ENCODE peak calls at places on chromosome 16, in five cellular contexts. T, P, E, N and J are unnamed samples.

GRCh38 chr16:76157629-76158028 is 119.6 kb upstream of the CNTNAP4 start:
- DNase-seq in T (no peak), P (no peak), E (no peak), N (no peak), J (no peak)

GRCh38 chr16:74186589-74186988 is 110.0 kb upstream of the PSMD7 start:
- DNase-seq in T (no peak), P (no peak), E (no peak), N (no peak), J (peak)

GRCh38 chr16:89152831-89153700 is 18.5 kb upstream of the CDH15 start:
- DNase-seq in T (no peak), P (no peak), E (no peak), N (no peak), J (no peak)

GRCh38 chr16:1163567-1164055 is 10.7 kb downstream of the CACNA1H start:
- DNase-seq in T (no peak), P (peak), E (peak), N (peak), J (no peak)

GRCh38 chr16:79972053-79972704 is 371.6 kb upstream of the MAF start:
- DNase-seq in T (no peak), P (no peak), E (no peak), N (peak), J (no peak)

GRCh38 chr16:69309316-69309715 is 1.8 kb upstream of the VPS4A start:
- DNase-seq in T (no peak), P (no peak), E (no peak), N (no peak), J (no peak)

GRCh38 chr16:79573881-79574280 is 26.7 kb downstream of the MAF start:
- DNase-seq in T (no peak), P (no peak), E (no peak), N (no peak), J (no peak)

GRCh38 chr16:75948441-75948840 is 222.2 kb upstream of the CPHXL start:
- DNase-seq in T (no peak), P (no peak), E (no peak), N (no peak), J (no peak)

GRCh38 chr16:12228607-12229499 is 252.3 kb downstream of the SNX29 start:
- DNase-seq in T (peak), P (peak), E (peak), N (peak), J (peak)

GRCh38 chr16:35746281-35746962 is 2287.0 kb downstream of the TP53TG3F start:
- DNase-seq in T (no peak), P (no peak), E (no peak), N (no peak), J (no peak)

GRCh38 chr16:69567031-69567680 is 1.4 kb downstream of the NFAT5 start:
- DNase-seq in T (no peak), P (peak), E (peak), N (peak), J (no peak)

GRCh38 chr16:9055661-9056060 is 35.8 kb upstream of the HAPSTR1 start:
- DNase-seq in T (no peak), P (peak), E (peak), N (peak), J (no peak)
- TF ChIP-seq CTCF in T (no peak), P (no peak), E (no peak), N (no peak), J (no peak)

DNA sequence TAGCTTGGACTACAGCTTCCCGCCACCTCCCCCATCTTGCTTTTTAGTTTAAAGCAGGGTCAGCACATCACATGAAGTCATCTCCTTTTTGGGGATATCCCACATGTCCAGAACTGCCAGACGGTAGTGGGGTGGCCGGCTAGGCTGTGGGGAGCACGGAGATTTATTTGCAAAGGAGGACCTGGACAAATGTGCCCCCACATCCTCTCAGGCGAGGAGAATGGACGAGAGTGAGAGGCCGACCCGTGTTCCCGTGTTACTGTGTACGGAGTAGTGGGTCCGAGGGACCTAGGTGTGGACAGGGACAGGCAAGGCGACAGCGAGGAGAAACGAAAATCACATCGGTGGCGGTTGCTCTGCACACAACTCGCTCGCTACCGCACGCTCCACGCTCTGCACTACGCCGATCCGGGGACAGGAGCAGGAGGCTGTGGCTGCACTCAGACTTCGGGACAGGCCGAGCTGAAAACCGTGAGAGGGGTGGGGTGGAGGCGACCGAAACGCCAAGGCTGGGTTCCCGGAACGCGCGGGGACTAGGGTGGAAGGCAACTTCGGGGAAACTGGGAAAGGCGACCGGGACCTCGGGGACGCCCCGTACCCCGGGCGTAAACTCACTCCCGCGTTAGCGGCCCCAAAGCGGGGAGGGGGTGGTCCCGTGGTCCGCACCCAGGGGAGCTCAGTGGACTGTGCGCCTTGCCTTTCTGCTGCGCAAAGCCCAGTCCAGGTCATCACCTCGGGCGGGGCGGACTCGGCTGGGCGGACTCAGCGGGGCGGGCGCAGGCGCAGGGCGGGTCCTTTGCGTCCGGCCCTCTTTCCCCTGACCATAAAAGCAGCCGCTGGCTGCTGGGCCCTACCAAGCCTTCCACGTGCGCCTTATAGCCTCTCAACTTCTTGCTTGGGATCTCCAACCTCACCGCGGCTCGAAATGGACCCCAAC is at the start of gene MT1A:
- DNase-seq in T (peak), P (peak), E (no peak), N (peak), J (no peak)
- H3K4me3 ChIP-seq in T (peak), P (peak), E (peak), N (peak), J (peak)

GRCh38 chr16:78249056-78249455 is 149.6 kb downstream of the WWOX start:
- DNase-seq in T (no peak), P (no peak), E (no peak), N (no peak), J (no peak)
- TF ChIP-seq CTCF in T (no peak), P (no peak), E (no peak), N (no peak), J (no peak)

DNA sequence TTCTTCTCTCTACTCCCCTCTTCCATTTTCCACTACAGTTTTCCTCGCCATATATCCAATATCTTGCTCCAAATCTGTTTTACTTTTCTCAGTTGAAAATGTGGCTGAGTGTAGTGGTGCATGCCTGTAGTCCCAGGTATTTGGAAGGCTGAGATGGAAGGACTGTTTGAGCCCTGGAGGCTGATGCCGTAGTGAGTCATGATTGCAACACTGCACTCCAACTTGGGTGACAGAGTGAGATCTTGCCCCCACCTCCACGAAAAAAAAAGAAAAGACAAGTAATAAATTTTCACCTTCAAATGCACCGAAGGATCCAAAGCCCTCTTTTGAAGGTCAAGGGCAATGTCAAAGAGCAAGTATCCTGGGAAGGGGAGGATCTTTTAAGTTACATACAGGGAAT is 592.3 kb downstream of the TMEM114 start:
- DNase-seq in T (no peak), P (no peak), E (no peak), N (no peak), J (no peak)
- H3K4me3 ChIP-seq in T (no peak), P (no peak), E (no peak), N (no peak), J (no peak)

DNA sequence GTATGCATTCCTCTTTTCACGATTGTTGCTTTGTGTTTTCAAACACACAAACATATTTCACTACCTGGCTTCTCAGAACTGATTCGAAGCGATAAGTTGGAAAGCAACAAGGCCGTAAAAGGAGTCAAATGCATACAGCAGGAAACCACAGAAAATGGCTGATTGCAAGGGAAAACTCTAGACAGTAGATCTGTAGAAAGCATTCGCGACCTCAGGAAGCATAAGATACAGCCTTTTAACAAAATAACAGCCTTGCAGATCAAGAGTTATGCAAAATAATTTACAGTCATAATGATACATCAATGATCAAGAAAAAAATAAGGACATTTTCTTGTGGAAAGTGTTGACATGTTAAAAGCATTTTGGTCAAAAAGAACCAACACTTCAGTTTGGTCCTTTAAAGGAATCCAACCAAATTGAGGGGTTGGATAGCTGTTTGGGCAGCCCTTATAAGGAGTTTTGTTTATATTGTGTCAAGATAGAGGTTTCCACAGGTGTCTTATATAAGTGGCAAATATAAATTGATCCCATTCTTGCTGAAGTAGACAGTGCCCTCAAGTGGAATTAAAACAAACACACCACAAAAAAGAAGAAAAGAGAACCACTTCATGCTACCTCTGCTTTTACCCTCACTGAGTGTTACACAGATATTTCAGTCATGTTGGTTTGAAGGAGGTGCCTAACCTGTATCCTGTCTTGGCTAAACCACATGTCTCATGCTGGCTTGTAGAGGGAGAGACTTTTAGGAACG is 5.5 kb downstream of the CYLD start:
- DNase-seq in T (peak), P (peak), E (no peak), N (peak), J (no peak)
- TF ChIP-seq CTCF in T (peak), P (no peak), E (no peak), N (peak), J (peak)

GRCh38 chr16:2425825-2426430 is 3.3 kb upstream of the CCNF start:
- DNase-seq in T (no peak), P (no peak), E (no peak), N (no peak), J (no peak)
- H3K4me3 ChIP-seq in T (no peak), P (no peak), E (no peak), N (no peak), J (no peak)

DNA sequence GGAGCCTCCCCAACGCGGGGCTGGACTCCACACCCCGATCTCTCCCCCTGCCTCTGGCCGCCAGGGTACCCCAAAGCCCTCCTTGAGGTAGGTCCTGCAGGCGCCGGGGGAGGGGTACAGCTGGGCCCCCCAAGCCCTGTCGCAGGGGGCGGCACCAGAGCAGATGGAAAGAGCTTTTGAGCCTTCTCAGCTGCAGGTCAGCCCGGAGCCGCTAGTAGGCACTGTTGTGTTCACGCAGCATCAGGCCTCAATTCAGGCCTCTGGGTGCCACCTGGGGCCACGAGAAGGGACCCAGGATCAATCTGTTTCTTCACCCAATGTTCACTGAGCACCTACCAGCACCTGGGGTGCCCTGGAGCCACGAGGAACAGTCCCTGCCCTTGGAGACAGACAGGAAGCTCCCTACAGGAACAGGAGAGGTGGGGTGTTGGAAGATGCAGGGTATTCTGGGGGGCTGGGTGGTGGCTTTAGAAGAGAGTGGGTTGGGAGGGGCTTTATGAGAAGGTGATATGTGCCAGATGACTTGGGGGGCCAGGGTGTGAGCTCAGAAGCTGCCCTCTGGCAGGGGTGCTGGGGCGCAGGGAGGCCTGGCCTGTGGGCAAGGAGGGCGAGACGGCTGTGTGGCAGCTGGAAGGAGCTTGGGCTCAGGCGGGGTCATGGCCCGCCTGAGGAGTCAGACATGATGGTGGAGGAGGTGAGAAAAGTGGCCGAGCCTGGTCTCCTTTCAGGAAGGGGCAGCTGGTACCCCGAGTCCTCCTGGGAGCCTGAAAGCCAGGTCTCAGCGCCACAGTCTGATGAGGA is 122.0 kb upstream of the GSE1 start:
- DNase-seq in T (no peak), P (no peak), E (no peak), N (no peak), J (no peak)
- TF ChIP-seq CTCF in T (peak), P (peak), E (peak), N (peak), J (no peak)

DNA sequence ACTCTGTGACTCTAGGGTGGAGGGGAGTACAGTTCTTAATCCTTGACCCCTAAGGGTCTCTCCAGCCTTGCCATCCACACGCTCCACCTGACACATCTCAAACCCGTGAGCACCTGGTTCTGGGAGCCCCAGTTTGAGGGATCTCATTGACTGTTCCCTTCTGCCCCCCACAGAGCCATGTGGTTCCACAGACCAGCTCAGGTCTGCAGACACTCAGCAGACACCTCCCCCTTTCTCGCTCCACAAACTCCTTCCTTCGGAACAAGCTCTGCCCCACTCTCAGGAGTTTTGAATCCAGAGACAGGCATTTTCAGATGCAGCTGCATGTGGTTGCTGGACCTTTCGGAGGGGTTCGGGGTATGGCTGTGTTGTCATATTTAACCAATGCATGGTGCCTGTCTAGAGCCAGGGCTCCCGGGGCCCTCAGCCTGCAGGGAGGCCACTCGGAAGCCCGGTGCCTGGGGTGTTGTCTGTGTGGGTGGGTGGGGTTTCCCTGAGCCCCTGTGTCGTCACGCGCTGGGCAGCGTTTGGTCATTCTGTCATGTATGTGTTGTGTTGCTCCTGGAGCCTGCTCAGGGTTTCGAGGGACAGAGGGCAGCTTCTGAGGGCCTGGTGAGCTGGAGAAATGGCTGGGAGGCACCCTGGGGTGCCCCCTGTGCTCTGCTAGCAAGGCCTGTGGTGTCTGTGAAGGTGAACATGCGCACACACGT is 99.2 kb upstream of the PLCG2 start:
- DNase-seq in T (no peak), P (no peak), E (no peak), N (no peak), J (no peak)
- H3K4me3 ChIP-seq in T (no peak), P (no peak), E (no peak), N (no peak), J (no peak)

GRCh38 chr16:48903054-48903453 is 293.1 kb upstream of the N4BP1 start:
- DNase-seq in T (no peak), P (no peak), E (no peak), N (no peak), J (no peak)

GRCh38 chr16:48904333-48904732 is 294.4 kb upstream of the N4BP1 start:
- DNase-seq in T (no peak), P (no peak), E (no peak), N (no peak), J (no peak)

GRCh38 chr16:48905632-48906031 is 295.7 kb upstream of the N4BP1 start:
- DNase-seq in T (no peak), P (no peak), E (no peak), N (no peak), J (no peak)

GRCh38 chr16:48899500-48899899 is 289.5 kb upstream of the N4BP1 start:
- DNase-seq in T (no peak), P (no peak), E (no peak), N (no peak), J (no peak)

GRCh38 chr16:48901712-48902374 is 291.9 kb upstream of the N4BP1 start:
- DNase-seq in T (no peak), P (no peak), E (no peak), N (no peak), J (no peak)
- TF ChIP-seq CTCF in T (no peak), P (no peak), E (no peak), N (no peak), J (no peak)

DNA sequence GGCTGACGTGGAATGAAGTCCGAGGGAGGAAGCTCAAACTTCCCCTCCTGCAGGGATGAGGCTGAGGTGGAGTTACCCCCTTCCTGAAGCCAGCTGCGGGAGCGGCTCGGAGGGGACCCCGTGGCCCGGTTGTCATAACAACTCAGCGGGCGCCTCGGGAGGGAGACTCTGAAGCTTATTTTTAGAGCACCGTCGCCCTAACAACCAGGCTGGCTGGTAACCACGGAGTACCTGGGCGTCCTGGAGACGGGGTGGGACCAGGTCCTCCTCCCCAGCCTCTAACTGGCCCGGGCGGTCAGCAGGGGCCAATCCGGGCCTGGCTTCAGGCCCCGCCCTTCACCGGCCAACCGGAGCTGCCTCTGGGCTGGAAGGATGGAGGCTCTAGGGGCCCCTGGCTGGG is 27.7 kb downstream of the NECAB2 start:
- DNase-seq in T (no peak), P (no peak), E (peak), N (peak), J (no peak)
- H3K4me3 ChIP-seq in T (no peak), P (no peak), E (no peak), N (no peak), J (no peak)